ENCODE peak calls at places on chromosomes 11 and 22, in ten cellular contexts. J is fibroblast of mammary gland, I is HFF-Myc, U is GM12878, P is H1, G is right lobe of liver, Y is astrocyte of the spinal cord, V is AG09309, W is heart right ventricle, O is upper lobe of right lung. R is an unnamed sample.

GRCh38 chr11:133947298-133947905 is 9.4 kb downstream of the IGSF9B start:
- DNase-seq in U (no peak), P (peak; percentile 87), W (peak; percentile 65), I (no peak), G (no peak), Y (peak; percentile 29), O (peak; percentile 64), J (peak; percentile 40), V (no peak), R (peak; percentile 45)

GRCh38 chr11:107957109-107957588 is 28.9 kb downstream of the RAB39A start:
- DNase-seq in J (peak; percentile 46), V (peak; percentile 13), Y (no peak), G (no peak), I (peak; percentile 53), O (no peak), U (peak; percentile 11), W (no peak), P (no peak), R (no peak)

GRCh38 chr11:16749666-16750065 is 11.2 kb downstream of the C11orf58 start:
- DNase-seq in J (no peak), I (no peak), U (no peak), V (no peak), Y (no peak), O (no peak), W (no peak), G (no peak), P (no peak), R (no peak)

GRCh38 chr22:31291403-31291715 is 929 bp downstream of the PIK3IP1 start:
- DNase-seq in Y (no peak), U (no peak), J (no peak), G (no peak), V (no peak), I (no peak), W (no peak), O (no peak), P (no peak), R (no peak)

GRCh38 chr11:71986131-71986530 is 12.6 kb upstream of the IL18BP start:
- DNase-seq in Y (no peak), P (no peak), W (no peak), J (no peak), I (no peak), G (no peak), O (no peak), V (no peak), U (no peak), R (no peak)

GRCh38 chr11:79265756-79266322 is 175.0 kb downstream of the TENM4 start:
- DNase-seq in J (peak; percentile 76), Y (no peak), G (no peak), I (no peak), O (no peak), P (no peak), W (no peak), V (peak; percentile 8), U (no peak), R (no peak)

GRCh38 chr11:16831281-16832192 is 93.1 kb downstream of the C11orf58 start:
- DNase-seq in V (no peak), P (no peak), O (no peak), Y (no peak), J (no peak), W (no peak), I (no peak), G (no peak), U (no peak), R (no peak)

GRCh38 chr11:35796542-35796941 is 134.0 kb downstream of the TRIM44 start:
- DNase-seq in O (no peak), G (no peak), V (no peak), W (no peak), Y (peak; percentile 25), P (no peak), U (no peak), J (no peak), I (peak; percentile 57), R (no peak)

GRCh38 chr11:44988111-44988510 is 37.4 kb upstream of the TP53I11 start:
- DNase-seq in U (no peak), I (no peak), G (no peak), O (no peak), P (no peak), V (no peak), Y (no peak), J (no peak), W (no peak), R (no peak)

GRCh38 chr11:83448686-83449085 is 162.5 kb upstream of the CCDC90B start:
- DNase-seq in J (no peak), G (no peak), U (no peak), O (no peak), V (no peak), Y (no peak), I (no peak), P (no peak), W (no peak), R (no peak)

GRCh38 chr11:57424137-57424801 is 2.7 kb downstream of the SLC43A3 start:
- DNase-seq in W (no peak), Y (no peak), G (no peak), O (no peak), V (no peak), I (no peak), U (no peak), P (no peak), J (no peak), R (no peak)

GRCh38 chr11:96045622-96046456 is 121.9 kb upstream of the MTMR2 start:
- DNase-seq in V (peak; percentile 82), I (peak; percentile 61), Y (peak; percentile 86), J (peak; percentile 74), G (no peak), O (no peak), W (peak; percentile 21), U (no peak), P (peak; percentile 57), R (no peak)

GRCh38 chr22:45483918-45484499 is 18.7 kb upstream of the FBLN1 start:
- DNase-seq in Y (no peak), U (no peak), G (peak; percentile 83), J (no peak), O (peak; percentile 23), W (no peak), P (no peak), V (no peak), I (no peak), R (no peak)

GRCh38 chr11:39367526-39367925 is 2091.9 kb downstream of the LRRC4C start:
- DNase-seq in I (no peak), W (no peak), Y (no peak), G (no peak), V (no peak), U (no peak), J (no peak), P (no peak), O (no peak), R (no peak)

GRCh38 chr22:25023879-25024278 is 71.4 kb downstream of the KIAA1671 start:
- DNase-seq in P (no peak), G (no peak), V (no peak), J (no peak), I (no peak), Y (no peak), U (no peak), O (no peak), W (no peak), R (no peak)

GRCh38 chr11:45100338-45100737 is 46.1 kb upstream of the PRDM11 start:
- DNase-seq in I (no peak), W (no peak), O (no peak), V (no peak), P (peak; percentile 48), Y (no peak), U (no peak), G (no peak), J (peak; percentile 58), R (no peak)

GRCh38 chr22:22425783-22426624 is 82.5 kb downstream of the ZNF280B start:
- DNase-seq in I (no peak), V (no peak), O (no peak), Y (no peak), U (no peak), P (no peak), W (no peak), G (no peak), J (no peak), R (no peak)
- TF ChIP-seq CTCF in I (no peak), V (no peak), O (no peak), Y (no peak), U (no peak), P (no peak), W (no peak), G (no peak), J (no peak), R (no peak)

DNA sequence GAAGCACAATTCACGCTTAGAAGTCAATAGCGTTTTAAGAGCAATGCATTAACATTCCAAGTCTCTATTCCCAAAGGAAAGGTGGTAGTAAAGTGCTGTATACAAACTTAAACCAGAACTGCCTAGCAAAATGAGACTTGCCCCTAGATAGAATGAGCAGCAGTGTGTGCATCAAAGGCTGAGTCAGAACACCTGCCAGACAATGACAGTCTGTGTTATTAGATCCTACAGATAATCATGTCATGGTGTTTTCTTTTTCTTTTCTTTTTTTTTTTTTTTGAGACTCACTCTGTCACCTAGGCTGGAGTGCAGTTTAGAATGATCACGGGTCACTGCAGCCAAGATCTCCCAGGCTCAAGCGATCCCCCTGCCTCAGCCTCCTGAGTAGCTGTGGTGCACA is 1.6 kb downstream of the RTCB start:
- DNase-seq in W (no peak), U (no peak), Y (no peak), I (no peak), O (no peak), P (no peak), J (no peak), G (no peak), V (no peak), R (no peak)
- H3K4me3 ChIP-seq in W (peak overlapping the region; percentile 93), U (peak overlapping the region; percentile 81), Y (peak overlapping the region; percentile 90), I (peak overlapping the region; percentile 85), O (peak overlapping the region; percentile 88), P (peak overlapping the region; percentile 84), J (peak overlapping the region; percentile 98), G (peak overlapping the region; percentile 91), V (no peak overlapping the region), R (peak overlapping the region; percentile 93)

DNA sequence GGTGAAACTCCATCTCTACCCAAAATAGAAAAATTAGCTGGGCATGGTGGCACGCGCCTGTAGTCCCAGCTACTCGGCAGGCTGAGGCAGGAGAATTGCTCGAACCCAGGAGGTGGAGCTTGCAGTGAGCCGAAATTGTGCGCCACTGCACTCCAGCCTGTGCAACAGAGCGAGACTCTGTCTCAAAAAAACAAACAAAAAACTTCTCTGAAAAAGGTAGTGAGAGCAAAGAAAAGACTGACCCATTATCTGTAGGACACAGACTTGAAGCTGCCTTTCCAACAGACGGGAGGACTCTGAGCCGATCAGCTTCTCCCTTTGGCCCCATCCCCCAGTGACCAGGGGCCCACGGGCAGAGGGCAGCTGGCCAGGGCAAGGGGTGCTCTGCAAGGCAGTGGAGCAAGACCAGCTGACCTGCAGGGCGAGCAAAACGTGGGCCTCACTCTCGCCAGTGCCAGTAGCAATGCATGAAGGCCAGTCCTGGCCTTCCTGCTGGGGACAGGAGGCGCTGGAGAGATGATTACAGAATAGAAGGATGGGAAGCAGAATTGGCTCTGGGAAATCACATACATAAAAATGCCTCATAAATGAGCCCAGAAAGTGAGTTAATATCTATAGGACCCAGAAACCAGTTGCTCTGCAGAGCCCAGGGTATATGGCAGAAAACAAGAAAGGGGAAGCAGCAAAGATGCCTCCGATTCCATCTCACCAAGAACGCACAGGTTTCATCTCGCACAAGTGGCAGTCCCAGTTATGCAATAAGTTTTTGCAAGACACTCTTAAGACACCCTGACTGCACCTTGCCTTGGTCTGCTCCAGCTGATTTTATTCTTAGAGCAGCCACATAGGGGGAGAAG is 2.8 kb downstream of the EHD1 start:
- DNase-seq in Y (no peak), W (no peak), V (no peak), P (no peak), I (no peak), U (no peak), J (no peak), O (no peak), G (peak; percentile 89), R (no peak)
- TF ChIP-seq CTCF in Y (peak; percentile 13), W (no peak), V (no peak), P (no peak), I (no peak), U (no peak), J (peak; percentile 7), O (no peak), G (peak; percentile 26), R (no peak)

GRCh38 chr11:34331736-34332135 is 26.1 kb downstream of the ABTB2 start:
- DNase-seq in O (no peak), V (no peak), U (no peak), G (no peak), J (no peak), I (no peak), Y (no peak), W (no peak), P (no peak), R (no peak)
- H3K4me3 ChIP-seq in O (no peak overlapping the region), V (no peak overlapping the region), U (no peak overlapping the region), G (no peak overlapping the region), J (no peak overlapping the region), I (no peak overlapping the region), Y (no peak overlapping the region), W (no peak overlapping the region), P (no peak overlapping the region), R (no peak overlapping the region)